ENCODE peak calls at places on chromosomes 11 and 22, in four cellular contexts. O is HCEC 1CT; P is EL; J is CD8-positive, alpha-beta memory T cell. K is an unnamed sample.

GRCh38 chr22:17086301-17086700 is 1.5 kb downstream of the IL17RA start:
- DNase-seq in O (no peak), J (peak; percentile 40), P (no peak), K (no peak)

GRCh38 chr11:64743591-64744543 is at the start of gene RASGRP2:
- DNase-seq in P (peak; percentile 37), J (peak; percentile 93), O (no peak), K (peak; percentile 56)

GRCh38 chr11:132131051-132131450 is 760.6 kb downstream of the NTM start:
- DNase-seq in O (no peak), P (no peak), J (no peak), K (no peak)

GRCh38 chr22:44184006-44184405 is 3.3 kb downstream of the PARVG start:
- DNase-seq in J (no peak), O (no peak), P (no peak), K (no peak)

GRCh38 chr22:32204856-32205722 is at the start of gene RFPL2:
- DNase-seq in J (peak; percentile 46), O (no peak), P (peak; percentile 62), K (peak; percentile 36)

GRCh38 chr22:42344391-42344861 is 74.0 kb upstream of the TCF20 start:
- DNase-seq in J (no peak), P (peak; percentile 26), O (no peak), K (peak; percentile 74)

GRCh38 chr11:113602483-113602882 is 103.6 kb downstream of the TMPRSS5 start:
- DNase-seq in J (no peak), O (no peak), P (no peak), K (no peak)

GRCh38 chr11:72838691-72839305 is 24.6 kb downstream of the ATG16L2 start:
- DNase-seq in O (no peak), P (no peak), J (no peak), K (no peak)

GRCh38 chr22:44337658-44338004 is 24.9 kb upstream of the SHISAL1 start:
- DNase-seq in J (no peak), P (peak; percentile 67), O (peak; percentile 49), K (no peak)

GRCh38 chr11:120337133-120337895 is 1.1 kb downstream of the ARHGEF12 start:
- DNase-seq in P (no peak), J (no peak), O (peak; percentile 19), K (peak; percentile 52)

GRCh38 chr11:128530119-128531091 is 57.0 kb downstream of the ETS1 start:
- DNase-seq in J (no peak), P (peak; percentile 93), O (peak; percentile 96), K (no peak)

GRCh38 chr22:29994027-29994715 is 86.1 kb upstream of the HORMAD2 start:
- DNase-seq in O (peak; percentile 90), P (peak; percentile 87), J (no peak), K (no peak)

GRCh38 chr11:134331565-134332188 is at the start of gene GLB1L2:
- DNase-seq in O (no peak), J (peak; percentile 79), P (no peak), K (peak; percentile 84)

GRCh38 chr11:20310596-20311394 is 52.7 kb upstream of the HTATIP2 start:
- DNase-seq in P (no peak), J (no peak), O (no peak), K (no peak)

GRCh38 chr11:71446942-71447688 is 1.1 kb downstream of the DHCR7 start:
- DNase-seq in P (peak; percentile 58), O (peak; percentile 90), J (no peak), K (peak; percentile 39)

GRCh38 chr11:122104381-122104780 is 11.6 kb downstream of the BLID start:
- DNase-seq in J (no peak), P (no peak), O (no peak), K (no peak)

GRCh38 chr11:93740031-93740801 is 1.1 kb downstream of the TAF1D start:
- DNase-seq in J (peak; percentile 28), O (peak; percentile 83), P (peak; percentile 76), K (peak; percentile 51)

GRCh38 chr22:20111045-20111688 is 4.7 kb upstream of the RANBP1 start:
- DNase-seq in O (peak; percentile 26), P (no peak), J (peak; percentile 39), K (no peak)

K was measured in thyroid gland.